ENCODE peak calls at places on chromosomes 12 and 14, in four cellular contexts. One of them, this sample, is unnamed.

GRCh38 chr12:102484017-102484731 is 3.8 kb upstream of the IGF1 start:
- DNase-seq in HepG2: peak; percentile 26
- DNase-seq in GM12878: peak; percentile 84
- DNase-seq in K562: peak; percentile 70
- DNase-seq in this sample: peak; percentile 51

GRCh38 chr12:1474567-1475153 is 119.7 kb downstream of the FBXL14 start:
- DNase-seq in HepG2: no peak
- DNase-seq in GM12878: no peak
- DNase-seq in K562: no peak
- DNase-seq in this sample: no peak

GRCh38 chr12:130299574-130299973 is 38.1 kb upstream of the PIWIL1 start:
- DNase-seq in HepG2: no peak
- DNase-seq in GM12878: no peak
- DNase-seq in K562: no peak
- DNase-seq in this sample: no peak

GRCh38 chr14:103626150-103626850 is 2.7 kb upstream of the KLC1 start:
- DNase-seq in HepG2: peak; percentile 37
- DNase-seq in GM12878: no peak
- DNase-seq in K562: no peak
- DNase-seq in this sample: no peak

GRCh38 chr14:97159124-97159523 is 361.9 kb downstream of the VRK1 start:
- DNase-seq in HepG2: no peak
- DNase-seq in GM12878: no peak
- DNase-seq in K562: no peak
- DNase-seq in this sample: no peak

GRCh38 chr14:60622210-60622919 is 26.9 kb downstream of the SIX1 start:
- DNase-seq in HepG2: no peak
- DNase-seq in GM12878: no peak
- DNase-seq in K562: no peak
- DNase-seq in this sample: no peak

GRCh38 chr14:52313903-52314481 is at the start of gene PTGER2:
- DNase-seq in HepG2: no peak
- DNase-seq in GM12878: no peak
- DNase-seq in K562: peak; percentile 74
- DNase-seq in this sample: peak; percentile 61

GRCh38 chr12:54364413-54364812 is at the start of gene GPR84:
- DNase-seq in HepG2: no peak
- DNase-seq in GM12878: peak; percentile 67
- DNase-seq in K562: no peak
- DNase-seq in this sample: no peak

GRCh38 chr12:131511391-131511802 is 199.5 kb upstream of the SFSWAP start:
- DNase-seq in HepG2: no peak
- DNase-seq in GM12878: peak; percentile 73
- DNase-seq in K562: no peak
- DNase-seq in this sample: no peak

GRCh38 chr14:85516239-85517112 is 13.5 kb upstream of the FLRT2 start:
- DNase-seq in HepG2: no peak
- DNase-seq in GM12878: no peak
- DNase-seq in K562: no peak
- DNase-seq in this sample: no peak

GRCh38 chr12:108980831-108981618 is 39.8 kb downstream of the SVOP start:
- DNase-seq in HepG2: no peak
- DNase-seq in GM12878: no peak
- DNase-seq in K562: no peak
- DNase-seq in this sample: no peak

GRCh38 chr12:43114316-43114715 is 437.7 kb downstream of the ADAMTS20 start:
- DNase-seq in HepG2: no peak
- DNase-seq in GM12878: no peak
- DNase-seq in K562: no peak
- DNase-seq in this sample: no peak

GRCh38 chr14:70823281-70823680 is 14.0 kb upstream of the MAP3K9 start:
- DNase-seq in HepG2: no peak
- DNase-seq in GM12878: no peak
- DNase-seq in K562: no peak
- DNase-seq in this sample: no peak

GRCh38 chr14:96581902-96582640 is 79.9 kb downstream of the PAPOLA start:
- DNase-seq in HepG2: no peak
- DNase-seq in GM12878: no peak
- DNase-seq in K562: peak; percentile 53
- DNase-seq in this sample: peak; percentile 50

GRCh38 chr14:92253381-92253894 is 69.5 kb upstream of the SLC24A4 start:
- DNase-seq in HepG2: no peak
- DNase-seq in GM12878: no peak
- DNase-seq in K562: no peak
- DNase-seq in this sample: peak; percentile 71

GRCh38 chr12:121061831-121062230 is 22.8 kb upstream of the OASL start:
- DNase-seq in HepG2: peak; percentile 18
- DNase-seq in GM12878: no peak
- DNase-seq in K562: no peak
- DNase-seq in this sample: no peak
- TF ChIP-seq TCF7 in HepG2: no peak
- TF ChIP-seq TCF7 in GM12878: no peak
- TF ChIP-seq TCF7 in K562: no peak
- TF ChIP-seq TCF7 in this sample: no peak

GRCh38 chr12:75571204-75571603 is 59.8 kb upstream of the KRR1 start:
- DNase-seq in HepG2: peak; percentile 40
- DNase-seq in GM12878: no peak
- DNase-seq in K562: no peak
- DNase-seq in this sample: no peak
- TF ChIP-seq CREM in HepG2: no peak
- TF ChIP-seq CREM in GM12878: no peak
- TF ChIP-seq CREM in K562: no peak
- TF ChIP-seq CREM in this sample: no peak

GRCh38 chr12:113259499-113259953 is 38.3 kb downstream of the TPCN1 start:
- DNase-seq in HepG2: peak; percentile 78
- DNase-seq in GM12878: no peak
- DNase-seq in K562: no peak
- DNase-seq in this sample: no peak
- TF ChIP-seq ESRRA in HepG2: no peak
- TF ChIP-seq ESRRA in GM12878: no peak
- TF ChIP-seq ESRRA in K562: no peak
- TF ChIP-seq ESRRA in this sample: no peak

DNA sequence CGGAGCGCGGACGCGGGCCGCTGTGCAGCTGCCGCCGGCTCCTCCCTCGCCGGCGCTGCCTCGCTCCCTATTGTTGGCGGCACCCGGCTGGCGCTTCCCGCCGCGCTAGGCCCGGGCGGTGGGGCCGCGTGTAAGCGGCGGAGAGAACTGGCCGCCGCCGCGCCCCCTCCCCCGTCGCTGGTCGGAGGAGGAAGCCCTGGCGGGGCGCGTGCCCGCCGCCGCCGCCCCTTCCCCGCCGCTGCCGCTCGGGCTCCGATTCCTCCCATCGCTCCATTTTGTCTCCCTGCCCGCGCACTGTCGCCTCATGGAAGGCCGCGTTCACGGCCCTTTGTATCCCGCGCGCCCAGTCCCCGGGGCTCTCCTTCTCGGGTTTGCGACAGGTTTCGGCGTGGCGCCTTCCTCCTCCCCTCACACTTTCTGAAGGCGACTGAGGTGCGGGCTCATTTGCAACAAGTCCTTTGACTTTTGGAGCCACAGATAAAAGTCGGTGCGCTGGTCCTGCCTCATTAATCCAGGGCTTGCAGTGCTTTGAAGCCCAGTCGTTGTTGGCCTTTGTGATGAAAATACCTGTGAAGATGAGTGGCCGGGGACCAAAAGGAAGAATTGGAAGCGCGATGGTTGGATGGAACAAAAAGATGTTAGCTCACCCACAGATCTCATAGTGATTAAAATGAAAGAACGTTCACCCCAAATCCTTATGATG is 704 bp downstream of the CPSF6 start:
- DNase-seq in HepG2: no peak
- DNase-seq in GM12878: no peak
- DNase-seq in K562: no peak
- DNase-seq in this sample: peak; percentile 60
- TF ChIP-seq TCF7 in HepG2: no peak
- TF ChIP-seq TCF7 in GM12878: no peak
- TF ChIP-seq TCF7 in K562: no peak
- TF ChIP-seq TCF7 in this sample: no peak

GRCh38 chr12:128867466-128867865 is 14.2 kb downstream of the GLT1D1 start:
- DNase-seq in HepG2: no peak
- DNase-seq in GM12878: no peak
- DNase-seq in K562: no peak
- DNase-seq in this sample: no peak
- TF ChIP-seq CREM in HepG2: no peak
- TF ChIP-seq CREM in GM12878: no peak
- TF ChIP-seq CREM in K562: no peak
- TF ChIP-seq CREM in this sample: no peak

DNA sequence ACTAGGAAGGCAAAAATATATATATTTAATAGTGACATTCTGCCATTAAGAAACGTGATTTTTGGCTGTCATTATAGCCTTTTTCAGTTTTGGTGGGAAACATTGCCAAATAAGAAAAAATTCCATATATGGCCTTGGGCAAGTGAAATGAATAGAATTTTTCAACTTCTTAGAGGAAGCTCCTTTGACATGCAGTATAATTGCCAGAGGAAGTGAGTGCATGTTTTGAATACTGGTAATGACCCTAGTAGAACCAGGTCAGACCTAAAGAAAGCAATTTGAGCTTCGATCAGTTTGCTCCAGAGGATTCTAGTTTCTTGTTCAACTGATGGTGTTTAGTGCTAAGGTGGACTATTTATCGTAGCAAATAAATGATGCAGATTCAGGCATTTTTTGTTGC is 26.2 kb upstream of the TRIM9 start:
- DNase-seq in HepG2: no peak
- DNase-seq in GM12878: no peak
- DNase-seq in K562: no peak
- DNase-seq in this sample: no peak
- TF ChIP-seq ESRRA in HepG2: no peak
- TF ChIP-seq ESRRA in GM12878: no peak
- TF ChIP-seq ESRRA in K562: no peak
- TF ChIP-seq ESRRA in this sample: no peak

GRCh38 chr12:49233842-49234526 is 30.9 kb upstream of the TUBA1C start:
- DNase-seq in HepG2: no peak
- DNase-seq in GM12878: peak; percentile 35
- DNase-seq in K562: peak; percentile 43
- DNase-seq in this sample: no peak
- TF ChIP-seq TCF7 in HepG2: no peak
- TF ChIP-seq TCF7 in GM12878: no peak
- TF ChIP-seq TCF7 in K562: no peak
- TF ChIP-seq TCF7 in this sample: no peak

GRCh38 chr12:96445743-96446655 is 43.4 kb upstream of the CFAP54 start:
- DNase-seq in HepG2: no peak
- DNase-seq in GM12878: peak; percentile 53
- DNase-seq in K562: peak; percentile 23
- DNase-seq in this sample: no peak

GRCh38 chr12:96447256-96447655 is 42.1 kb upstream of the CFAP54 start:
- DNase-seq in HepG2: no peak
- DNase-seq in GM12878: no peak
- DNase-seq in K562: no peak
- DNase-seq in this sample: no peak

GRCh38 chr12:96444403-96444802 is 44.2 kb upstream of the CDK17 start:
- DNase-seq in HepG2: no peak
- DNase-seq in GM12878: no peak
- DNase-seq in K562: no peak
- DNase-seq in this sample: no peak

GRCh38 chr12:96452271-96452922 is 37.0 kb upstream of the CFAP54 start:
- DNase-seq in HepG2: no peak
- DNase-seq in GM12878: no peak
- DNase-seq in K562: no peak
- DNase-seq in this sample: no peak

GRCh38 chr12:96448287-96448686 is 41.1 kb upstream of the CFAP54 start:
- DNase-seq in HepG2: no peak
- DNase-seq in GM12878: no peak
- DNase-seq in K562: no peak
- DNase-seq in this sample: no peak
- TF ChIP-seq CREM in HepG2: no peak
- TF ChIP-seq CREM in GM12878: no peak
- TF ChIP-seq CREM in K562: no peak
- TF ChIP-seq CREM in this sample: no peak

GRCh38 chr14:102049258-102050025 is 37.4 kb downstream of the HSP90AA1 start:
- DNase-seq in HepG2: no peak
- DNase-seq in GM12878: no peak
- DNase-seq in K562: no peak
- DNase-seq in this sample: no peak

GRCh38 chr14:102050026-102050405 is 36.8 kb downstream of the HSP90AA1 start:
- DNase-seq in HepG2: no peak
- DNase-seq in GM12878: no peak
- DNase-seq in K562: no peak
- DNase-seq in this sample: no peak

GRCh38 chr14:102047808-102048540 is 38.9 kb downstream of the HSP90AA1 start:
- DNase-seq in HepG2: no peak
- DNase-seq in GM12878: no peak
- DNase-seq in K562: no peak
- DNase-seq in this sample: no peak

GRCh38 chr14:102052522-102052921 is 34.3 kb downstream of the HSP90AA1 start:
- DNase-seq in HepG2: no peak
- DNase-seq in GM12878: no peak
- DNase-seq in K562: no peak
- DNase-seq in this sample: no peak

DNA sequence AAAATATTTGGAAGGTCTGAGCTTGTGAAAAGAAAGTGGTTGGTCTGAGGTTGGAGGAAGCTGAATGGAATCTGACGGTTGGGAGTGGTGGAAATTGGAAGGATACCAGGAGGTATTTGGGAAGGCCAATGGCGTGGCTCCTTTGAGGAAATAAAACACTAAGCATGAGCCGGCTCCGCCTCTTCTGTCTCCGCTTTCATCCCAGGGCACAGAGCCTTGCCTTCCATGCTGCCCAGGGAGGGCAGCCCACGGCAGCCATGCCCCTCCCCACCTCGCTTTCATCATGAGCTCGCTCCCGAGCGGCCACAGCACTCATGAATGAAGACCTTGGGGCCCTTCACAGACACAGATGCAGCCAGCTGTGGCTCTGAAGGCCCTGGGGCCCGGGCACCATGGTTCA is 36.2 kb downstream of the HSP90AA1 start:
- DNase-seq in HepG2: no peak
- DNase-seq in GM12878: no peak
- DNase-seq in K562: no peak
- DNase-seq in this sample: no peak
- TF ChIP-seq ESRRA in HepG2: no peak
- TF ChIP-seq ESRRA in GM12878: no peak
- TF ChIP-seq ESRRA in K562: no peak
- TF ChIP-seq ESRRA in this sample: no peak